ENCODE peak calls at places on chromosomes 1 and 21, in six cellular contexts. Y is vagina, K is Caco-2, R is brain microvascular endothelial cell, D is GM12865, P is RWPE1. Q is an unnamed sample.

GRCh38 chr1:234913771-234914170 is 214.9 kb downstream of the TOMM20 start:
- DNase-seq in Y (no peak), P (no peak), D (no peak), R (no peak), K (no peak), Q (no peak)

GRCh38 chr1:119449964-119450363 is 35.0 kb downstream of the HSD3B2 start:
- DNase-seq in P (no peak), R (no peak), D (peak), Y (no peak), K (peak), Q (peak)

GRCh38 chr1:31581821-31582810 is 5.8 kb downstream of the TINAGL1 start:
- DNase-seq in D (no peak), Y (no peak), R (no peak), P (no peak), K (peak), Q (peak)

GRCh38 chr1:208141793-208142192 is 102.4 kb downstream of the PLXNA2 start:
- DNase-seq in D (no peak), P (no peak), K (no peak), Y (no peak), R (no peak), Q (no peak)

GRCh38 chr1:14806772-14807171 is 208.3 kb downstream of the KAZN start:
- DNase-seq in Y (no peak), R (no peak), K (no peak), P (no peak), D (no peak), Q (no peak)

GRCh38 chr1:40919475-40920011 is 57.4 kb upstream of the CITED4 start:
- DNase-seq in K (no peak), Y (no peak), R (no peak), D (no peak), P (no peak), Q (no peak)

GRCh38 chr1:44012941-44013609 is 18.2 kb downstream of the SLC6A9 start:
- DNase-seq in K (no peak), R (no peak), P (no peak), D (no peak), Y (no peak), Q (no peak)

GRCh38 chr1:41314781-41315481 is 46.3 kb upstream of the FOXO6 start:
- DNase-seq in R (peak), P (no peak), K (no peak), D (no peak), Y (no peak), Q (no peak)

GRCh38 chr1:209405183-209405823 is 178.2 kb upstream of the CAMK1G start:
- DNase-seq in Y (no peak), D (no peak), R (peak), P (no peak), K (no peak), Q (peak)

GRCh38 chr1:35883681-35884155 is 709 bp downstream of the AGO1 start:
- DNase-seq in P (peak), D (peak), K (peak), Y (no peak), R (no peak), Q (no peak)

GRCh38 chr1:6044481-6045109 is 1.1 kb upstream of the KCNAB2 start:
- DNase-seq in K (no peak), Y (no peak), P (no peak), R (no peak), D (no peak), Q (no peak)

GRCh38 chr1:9150582-9151290 is 21.8 kb upstream of the GPR157 start:
- DNase-seq in K (no peak), Y (no peak), D (no peak), P (no peak), R (no peak), Q (no peak)

GRCh38 chr1:66505671-66506392 is 28.1 kb upstream of the SGIP1 start:
- DNase-seq in Y (no peak), R (peak), D (no peak), P (no peak), K (no peak), Q (no peak)
- TF ChIP-seq CTCF in Y (no peak), R (no peak), D (no peak), P (no peak), K (no peak), Q (no peak)

DNA sequence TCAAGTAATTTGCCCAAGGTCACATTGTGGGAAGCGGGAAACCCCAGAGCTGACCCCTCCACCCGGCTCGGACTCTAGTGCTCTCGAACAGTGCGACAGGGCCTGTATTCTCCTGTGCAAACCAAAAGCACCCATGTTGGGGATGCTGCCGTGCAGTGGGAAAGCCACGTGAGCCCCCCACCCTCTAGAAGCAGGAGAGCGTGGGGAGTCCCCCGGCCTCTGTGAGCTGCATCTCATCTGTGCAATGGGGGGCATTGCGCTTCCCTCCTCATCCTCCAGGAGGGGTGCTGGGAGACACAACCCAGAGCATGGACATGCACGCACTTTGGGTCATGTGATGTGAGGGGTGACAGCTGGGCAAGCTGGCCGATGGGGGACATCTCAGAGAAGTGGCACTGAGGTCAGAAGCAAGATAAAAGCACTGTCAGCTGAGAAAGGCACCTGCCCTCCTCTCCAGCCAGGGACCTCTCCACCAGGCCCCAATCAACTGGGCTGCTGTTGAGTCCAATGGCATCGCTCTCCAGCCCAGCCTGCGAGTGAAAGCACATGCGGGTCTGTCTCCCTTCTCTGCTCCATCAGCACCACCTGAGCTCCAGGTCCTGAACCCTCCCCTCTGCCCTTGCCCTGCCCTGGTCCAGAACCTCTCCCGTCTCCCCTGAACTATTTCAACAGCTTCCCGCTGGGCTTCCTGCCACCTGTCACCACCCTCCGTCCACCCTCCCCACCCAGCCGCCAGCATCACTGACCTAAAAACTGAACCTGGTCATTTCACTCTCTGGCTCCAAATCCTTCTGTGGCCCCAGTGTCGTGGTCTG is 76.4 kb upstream of the IFFO2 start:
- DNase-seq in P (no peak), K (no peak), D (no peak), R (no peak), Y (no peak), Q (no peak)
- TF ChIP-seq CTCF in P (no peak), K (no peak), D (no peak), R (no peak), Y (no peak), Q (no peak)

GRCh38 chr1:89873757-89874156 is 52.9 kb downstream of the LRRC8D start:
- DNase-seq in K (no peak), R (no peak), Y (no peak), P (peak), D (no peak), Q (no peak)

GRCh38 chr1:89872567-89872966 is 51.7 kb downstream of the LRRC8D start:
- DNase-seq in Y (no peak), K (no peak), P (no peak), R (no peak), D (no peak), Q (no peak)

GRCh38 chr1:89871768-89872473 is 51.1 kb downstream of the LRRC8D start:
- DNase-seq in Y (no peak), K (no peak), R (no peak), P (no peak), D (no peak), Q (no peak)

GRCh38 chr1:89870998-89871397 is 50.2 kb downstream of the LRRC8D start:
- DNase-seq in D (no peak), P (no peak), R (no peak), Y (no peak), K (no peak), Q (no peak)

DNA sequence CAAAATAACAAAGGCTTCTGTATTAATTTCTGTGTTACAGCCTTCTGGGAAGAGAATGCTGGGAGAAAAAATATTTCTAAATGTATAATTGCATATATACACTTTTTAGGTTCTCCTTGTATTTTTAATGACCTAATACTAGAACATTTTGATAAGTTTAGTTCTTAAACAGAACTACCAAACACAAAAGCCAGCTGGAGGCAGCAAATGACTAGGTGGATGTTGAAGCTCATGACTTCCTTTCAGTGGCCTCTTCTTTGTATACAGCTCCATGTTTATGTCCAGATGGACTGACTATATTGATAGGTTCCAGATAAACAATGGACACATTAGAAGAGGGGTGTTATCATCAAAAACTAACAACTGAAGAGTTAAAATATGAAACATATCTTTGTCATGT is 52.4 kb downstream of the LRRC8D start:
- DNase-seq in P (no peak), K (no peak), R (no peak), D (no peak), Y (no peak), Q (no peak)
- TF ChIP-seq CTCF in P (no peak), K (no peak), R (no peak), D (no peak), Y (no peak), Q (no peak)

GRCh38 chr21:34513109-34513675 is 1.2 kb upstream of the KCNE1 start:
- DNase-seq in P (no peak), K (no peak), R (no peak), D (no peak), Y (no peak), Q (peak)

GRCh38 chr21:34511154-34511553 is 856 bp downstream of the KCNE1 start:
- DNase-seq in Y (no peak), K (no peak), D (no peak), P (no peak), R (no peak), Q (peak)

GRCh38 chr21:34510148-34511142 is 1.6 kb downstream of the KCNE1 start:
- DNase-seq in K (peak), R (peak), Y (no peak), P (no peak), D (peak), Q (peak)

GRCh38 chr21:34511787-34512451 is at the start of gene KCNE1:
- DNase-seq in K (no peak), D (no peak), R (no peak), P (no peak), Y (no peak), Q (peak)

DNA sequence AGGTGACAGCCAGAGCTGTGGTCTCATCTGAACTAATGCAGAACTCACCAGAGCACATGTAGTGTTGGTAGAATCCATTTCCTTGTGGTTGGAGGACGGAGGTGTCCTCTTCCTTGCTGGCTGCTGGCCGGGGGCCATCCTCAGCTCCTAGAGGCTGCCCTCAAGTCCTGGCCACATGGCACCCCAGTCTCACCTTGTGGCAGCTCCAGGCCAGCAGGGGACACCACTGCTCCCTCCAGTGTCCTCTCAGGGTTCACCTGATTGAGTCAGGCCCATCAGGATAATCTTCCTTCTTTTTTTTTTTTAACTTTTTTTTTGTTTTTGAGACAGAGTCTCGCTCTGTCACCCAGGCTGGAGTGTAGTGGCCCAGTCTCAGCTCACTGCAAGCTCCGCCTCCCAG is 2.9 kb downstream of the KCNE1 start:
- DNase-seq in P (no peak), D (peak), Y (no peak), R (no peak), K (peak), Q (no peak)
- TF ChIP-seq CTCF in P (no peak), D (peak), Y (no peak), R (peak), K (no peak), Q (no peak)

DNA sequence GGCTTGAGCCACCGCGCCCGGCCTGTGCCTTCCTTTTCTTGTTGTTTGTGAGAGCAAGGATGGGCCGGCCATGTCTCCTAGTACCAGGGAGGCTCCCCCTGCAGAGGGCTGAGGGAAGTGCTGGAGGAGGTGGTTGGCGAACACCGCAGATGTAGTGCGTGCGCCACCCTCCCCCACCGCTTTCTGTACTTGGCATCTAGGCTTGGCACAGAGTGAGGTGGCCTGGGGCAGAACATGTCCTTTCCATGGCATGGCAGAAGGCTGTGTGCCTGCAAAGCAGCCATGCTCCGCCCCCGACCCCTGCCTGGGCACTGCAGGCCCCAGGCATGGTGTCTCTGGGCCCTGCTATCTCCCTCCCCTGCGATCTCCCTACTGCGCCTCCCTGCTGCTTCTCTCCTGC is 30.7 kb downstream of the ALPL start:
- DNase-seq in Y (no peak), D (no peak), R (peak), K (no peak), P (peak), Q (peak)
- TF ChIP-seq CTCF in Y (no peak), D (no peak), R (peak), K (peak), P (peak), Q (no peak)

GRCh38 chr1:91018006-91018405 is 3.8 kb downstream of the ZNF644 start:
- DNase-seq in Y (no peak), K (no peak), R (no peak), P (no peak), D (peak), Q (no peak)
- TF ChIP-seq CTCF in Y (no peak), K (no peak), R (peak), P (no peak), D (peak), Q (no peak)

Q was measured in MCF 10A.